ENCODE peak calls at places on chromosome 15, in ten cellular contexts. C is lower leg skin, A is Peyer's patch, B is stomach, U is heart left ventricle, H is tibial nerve, G is transverse colon, O is adrenal gland, T is esophagus squamous epithelium, F is prostate gland. V is an unnamed sample.

GRCh38 chr15:52496776-52497470 is 31.8 kb downstream of the MYO5A start:
- DNase-seq in C (no peak), A (no peak), B (no peak), U (no peak), H (no peak), G (no peak), O (no peak), T (no peak), F (no peak), V (no peak)

GRCh38 chr15:57097246-57097645 is 178.8 kb downstream of the TCF12 start:
- DNase-seq in C (no peak), A (no peak), B (no peak), U (no peak), H (no peak), G (no peak), O (no peak), T (no peak), F (no peak), V (no peak)

GRCh38 chr15:39108021-39108420 is 472.9 kb upstream of the THBS1 start:
- DNase-seq in C (no peak), A (no peak), B (no peak), U (no peak), H (no peak), G (no peak), O (no peak), T (no peak), F (no peak), V (no peak)

GRCh38 chr15:75107905-75108838 is 84.8 kb downstream of the PPCDC start:
- DNase-seq in C (peak; percentile 24), A (peak; percentile 64), B (peak; percentile 47), U (no peak), H (no peak), G (peak; percentile 70), O (peak; percentile 46), T (no peak), F (no peak), V (no peak)

GRCh38 chr15:31435891-31436628 is 109.4 kb downstream of the KLF13 start:
- DNase-seq in C (peak; percentile 81), A (peak; percentile 63), B (no peak), U (no peak), H (no peak), G (no peak), O (no peak), T (no peak), F (no peak), V (peak; percentile 63)

GRCh38 chr15:71538922-71539321 is 271.4 kb upstream of the NR2E3 start:
- DNase-seq in C (no peak), A (no peak), B (no peak), U (no peak), H (no peak), G (no peak), O (no peak), T (no peak), F (no peak), V (no peak)

GRCh38 chr15:62277816-62278394 is 112.8 kb upstream of the C2CD4B start:
- DNase-seq in C (no peak), A (no peak), B (no peak), U (no peak), H (no peak), G (no peak), O (no peak), T (no peak), F (no peak), V (no peak)

GRCh38 chr15:68337826-68338225 is 60.3 kb downstream of the FEM1B start:
- DNase-seq in C (no peak), A (no peak), B (no peak), U (no peak), H (no peak), G (no peak), O (no peak), T (no peak), F (no peak), V (no peak)

GRCh38 chr15:66564136-66565041 is 1.4 kb downstream of the LCTL start:
- DNase-seq in C (no peak), A (no peak), B (no peak), U (no peak), H (no peak), G (no peak), O (no peak), T (no peak), F (no peak), V (no peak)

GRCh38 chr15:96332854-96333193 is 2.3 kb downstream of the NR2F2 start:
- DNase-seq in C (no peak), A (no peak), B (no peak), U (no peak), H (no peak), G (no peak), O (peak; percentile 18), T (no peak), F (no peak), V (no peak)

GRCh38 chr15:96333194-96334016 is 2.9 kb downstream of the NR2F2 start:
- DNase-seq in C (peak; percentile 30), A (no peak), B (no peak), U (no peak), H (no peak), G (peak; percentile 20), O (peak; percentile 47), T (no peak), F (no peak), V (no peak)

GRCh38 chr15:96331141-96331941 is 841 bp downstream of the NR2F2 start:
- DNase-seq in C (peak; percentile 16), A (no peak), B (no peak), U (no peak), H (no peak), G (no peak), O (peak; percentile 74), T (no peak), F (no peak), V (peak; percentile 24)

GRCh38 chr15:96330450-96331140 is at the start of gene NR2F2:
- DNase-seq in C (peak; percentile 94), A (peak; percentile 44), B (peak; percentile 98), U (peak; percentile 94), H (peak; percentile 98), G (peak; percentile 94), O (peak; percentile 96), T (peak; percentile 47), F (peak; percentile 98), V (peak; percentile 99)

DNA sequence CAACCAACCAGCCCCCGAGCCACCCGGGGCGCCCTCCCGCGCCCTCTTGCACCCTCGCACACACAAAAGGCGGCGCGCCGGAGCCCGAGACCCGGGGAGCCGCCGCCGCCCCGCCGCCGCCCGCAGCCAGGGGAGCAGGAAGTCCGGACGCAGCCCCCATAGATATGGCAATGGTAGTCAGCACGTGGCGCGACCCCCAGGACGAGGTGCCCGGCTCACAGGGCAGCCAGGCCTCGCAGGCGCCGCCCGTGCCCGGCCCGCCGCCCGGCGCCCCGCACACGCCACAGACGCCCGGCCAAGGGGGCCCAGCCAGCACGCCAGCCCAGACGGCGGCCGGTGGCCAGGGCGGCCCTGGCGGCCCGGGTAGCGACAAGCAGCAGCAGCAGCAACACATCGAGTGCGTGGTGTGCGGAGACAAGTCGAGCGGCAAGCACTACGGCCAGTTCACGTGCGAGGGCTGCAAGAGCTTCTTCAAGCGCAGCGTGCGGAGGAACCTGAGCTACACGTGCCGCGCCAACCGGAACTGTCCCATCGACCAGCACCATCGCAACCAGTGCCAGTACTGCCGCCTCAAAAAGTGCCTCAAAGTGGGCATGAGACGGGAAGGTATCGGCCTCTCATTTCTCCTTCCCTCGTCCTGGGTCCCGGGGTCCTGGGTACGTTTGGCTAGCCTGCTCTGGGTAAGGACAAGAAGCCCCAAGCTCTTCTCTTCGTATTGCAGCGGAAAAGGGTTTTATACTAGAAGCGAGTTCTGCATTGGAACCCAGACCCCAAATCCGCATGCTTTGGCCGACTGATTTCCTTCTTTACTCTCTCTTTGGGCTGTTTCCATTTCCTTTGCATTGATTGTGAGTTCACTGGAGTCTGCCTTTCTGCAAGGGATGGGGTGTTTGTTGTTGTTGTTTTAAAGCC is 1.7 kb downstream of the NR2F2 start:
- DNase-seq in C (peak; percentile 37), A (no peak), B (no peak), U (no peak), H (no peak), G (peak; percentile 41), O (peak; percentile 62), T (no peak), F (no peak), V (no peak)
- TF ChIP-seq POLR2A in C (no peak), A (no peak), B (no peak), U (no peak), H (peak; percentile 24), G (no peak), O (peak; percentile 76), T (no peak), F (no peak), V (no peak)

GRCh38 chr15:96889734-96890480 is 559.4 kb downstream of the NR2F2 start:
- DNase-seq in C (no peak), A (no peak), B (no peak), U (no peak), H (no peak), G (no peak), O (no peak), T (no peak), F (no peak), V (peak; percentile 19)
- H3K4me3 ChIP-seq in C (no peak overlapping the region), A (peak overlapping the region; percentile 38), B (peak overlapping the region; percentile 40), U (peak overlapping the region; percentile 31), H (peak overlapping the region; percentile 31), G (peak overlapping the region; percentile 42), O (no peak overlapping the region), T (peak overlapping the region; percentile 37), F (peak overlapping the region; percentile 10), V (peak overlapping the region; percentile 31)

GRCh38 chr15:98725874-98726273 is 77.5 kb downstream of the IGF1R start:
- DNase-seq in C (no peak), A (no peak), B (peak; percentile 59), U (no peak), H (no peak), G (peak; percentile 18), O (no peak), T (no peak), F (no peak), V (no peak)

GRCh38 chr15:98728107-98728810 is 79.9 kb downstream of the IGF1R start:
- DNase-seq in C (no peak), A (no peak), B (no peak), U (no peak), H (no peak), G (no peak), O (no peak), T (no peak), F (no peak), V (no peak)

GRCh38 chr15:98729446-98730042 is 81.2 kb downstream of the IGF1R start:
- DNase-seq in C (no peak), A (no peak), B (no peak), U (peak; percentile 38), H (no peak), G (no peak), O (peak; percentile 46), T (no peak), F (no peak), V (no peak)

GRCh38 chr15:98728811-98729160 is 80.4 kb downstream of the IGF1R start:
- DNase-seq in C (no peak), A (no peak), B (no peak), U (no peak), H (no peak), G (no peak), O (no peak), T (no peak), F (no peak), V (no peak)

GRCh38 chr15:98727115-98728040 is 79.0 kb downstream of the IGF1R start:
- DNase-seq in C (peak; percentile 77), A (peak; percentile 36), B (peak; percentile 92), U (peak; percentile 88), H (peak; percentile 66), G (peak; percentile 89), O (peak; percentile 93), T (no peak), F (peak; percentile 87), V (peak; percentile 89)
- TF ChIP-seq POLR2A in C (no peak), A (no peak), B (no peak), U (no peak), H (no peak), G (no peak), O (peak; percentile 64), T (no peak), F (no peak), V (no peak)

GRCh38 chr15:90873488-90873997 is 5.2 kb downstream of the FURIN start:
- DNase-seq in C (no peak), A (no peak), B (no peak), U (no peak), H (no peak), G (no peak), O (no peak), T (no peak), F (no peak), V (no peak)
- H3K4me3 ChIP-seq in C (no peak overlapping the region), A (peak overlapping the region; percentile 95), B (peak overlapping the region; percentile 9), U (peak overlapping the region; percentile 89), H (peak overlapping the region; percentile 74), G (peak overlapping the region; percentile 94), O (no peak overlapping the region), T (no peak overlapping the region), F (peak overlapping the region; percentile 89), V (no peak overlapping the region)